ENCODE peak calls at places on chromosomes 16 and 17, in seven cellular contexts. N, I, M, R, B, L and F are unnamed samples.
A peak's percentile ranks its signal among the peaks of the same experiment; 100 is the strongest.

GRCh38 chr16:72468582-72468981 is 296.6 kb upstream of the PMFBP1 start:
- DNase-seq in N (no peak), I (no peak), M (no peak), R (no peak), B (no peak), L (no peak), F (no peak)

GRCh38 chr17:27571563-27572129 is 59.3 kb upstream of the LGALS9 start:
- DNase-seq in N (no peak), I (no peak), M (no peak), R (no peak), B (no peak), L (no peak), F (no peak)

GRCh38 chr16:58649707-58650106 is 20.1 kb upstream of the CNOT1 start:
- DNase-seq in N (no peak), I (no peak), M (no peak), R (no peak), B (no peak), L (no peak), F (peak; percentile 22)

GRCh38 chr16:30658731-30659506 is 688 bp downstream of the FBRS start:
- DNase-seq in N (peak; percentile 97), I (peak; percentile 76), M (peak; percentile 85), R (peak; percentile 98), B (peak; percentile 86), L (peak; percentile 73), F (peak; percentile 79)

GRCh38 chr16:67988675-67989074 is 8.4 kb upstream of the DPEP3 start:
- DNase-seq in N (no peak), I (no peak), M (no peak), R (no peak), B (no peak), L (no peak), F (no peak)

GRCh38 chr17:6035801-6036394 is 34.3 kb upstream of the WSCD1 start:
- DNase-seq in N (no peak), I (no peak), M (no peak), R (no peak), B (no peak), L (peak; percentile 38), F (no peak)

GRCh38 chr17:2943971-2944370 is 119.4 kb downstream of the OR1D5 start:
- DNase-seq in N (no peak), I (no peak), M (no peak), R (no peak), B (no peak), L (peak; percentile 23), F (no peak)

GRCh38 chr17:68777856-68778694 is 176.9 kb upstream of the FAM20A start:
- DNase-seq in N (no peak), I (no peak), M (no peak), R (no peak), B (no peak), L (peak; percentile 64), F (no peak)

GRCh38 chr17:57880086-57880456 is 30.2 kb upstream of the MRPS23 start:
- DNase-seq in N (peak; percentile 64), I (no peak), M (no peak), R (no peak), B (no peak), L (no peak), F (no peak)

GRCh38 chr17:49216482-49216881 is 6.0 kb downstream of the ABI3 start:
- DNase-seq in N (no peak), I (no peak), M (no peak), R (no peak), B (no peak), L (no peak), F (no peak)

GRCh38 chr17:40319651-40320550 is 10.9 kb downstream of the RARA start:
- DNase-seq in N (no peak), I (peak; percentile 53), M (peak; percentile 54), R (no peak), B (peak; percentile 63), L (no peak), F (no peak)

GRCh38 chr17:50033316-50033715 is 22.6 kb upstream of the ITGA3 start:
- DNase-seq in N (no peak), I (no peak), M (no peak), R (peak; percentile 82), B (no peak), L (peak; percentile 18), F (peak; percentile 94)

GRCh38 chr17:45784583-45785372 is 658 bp downstream of the CRHR1 start:
- DNase-seq in N (no peak), I (peak; percentile 17), M (no peak), R (no peak), B (no peak), L (peak; percentile 86), F (peak; percentile 30)
- H3K27me3 ChIP-seq in N (peaks cover 94% of the 10 kb centered on the region), I (peaks cover 100% of the 10 kb centered on the region), M (peaks cover 13% of the 10 kb centered on the region), R (peaks cover 52% of the 10 kb centered on the region), B (peaks cover 40% of the 10 kb centered on the region), L (peaks cover 87% of the 10 kb centered on the region), F (peaks cover 73% of the 10 kb centered on the region)

DNA sequence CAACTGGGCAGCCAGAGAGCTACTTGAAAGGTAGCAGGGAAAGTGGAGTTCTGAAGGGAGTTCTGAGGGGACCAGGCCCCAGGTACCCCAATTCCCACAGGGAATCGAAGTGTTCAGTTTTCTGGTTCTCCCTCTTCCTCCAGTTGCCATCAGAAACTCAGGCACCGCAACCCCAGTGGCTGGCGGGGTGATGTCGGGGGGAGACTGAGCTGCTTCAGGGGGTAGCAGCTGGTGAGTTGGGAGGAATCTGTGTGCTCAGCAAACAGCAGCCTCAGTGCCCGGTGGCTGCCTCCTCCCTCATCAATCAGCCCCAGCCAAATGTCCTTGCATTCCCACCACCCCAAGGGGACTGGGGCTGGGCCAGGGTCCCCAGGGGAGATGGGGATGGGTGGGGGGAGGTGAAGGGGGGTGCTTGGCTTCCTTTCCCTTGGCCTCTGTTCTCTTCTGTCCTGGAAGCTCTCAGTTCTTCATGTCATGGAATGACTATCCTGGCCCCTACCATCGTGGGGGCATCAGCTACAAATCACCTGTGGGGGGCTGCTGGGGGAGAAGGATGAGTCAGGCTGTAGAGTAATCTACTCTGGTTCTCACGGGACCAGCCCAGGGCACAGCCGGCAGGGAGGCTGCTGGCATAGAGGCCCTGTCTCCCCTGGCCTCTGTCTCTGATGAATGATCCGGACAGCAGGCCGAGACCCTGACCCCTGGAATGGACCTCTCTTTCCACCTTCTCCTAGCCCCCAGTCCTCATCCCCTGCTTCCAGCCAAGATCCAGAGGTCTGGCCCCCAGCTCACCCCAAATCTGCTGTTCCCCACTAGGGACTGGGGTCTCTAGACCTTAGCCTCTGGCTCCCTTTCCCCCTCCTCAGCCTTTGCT is 2.6 kb upstream of the DNAH2 start:
- DNase-seq in N (no peak), I (no peak), M (no peak), R (no peak), B (no peak), L (no peak), F (no peak)
- H3K27me3 ChIP-seq in N (peaks cover 32% of the 10 kb centered on the region), I (peaks cover 74% of the 10 kb centered on the region), M (no peaks in the 10 kb centered on the region), R (peaks cover 43% of the 10 kb centered on the region), B (peaks cover 20% of the 10 kb centered on the region), L (peaks cover 25% of the 10 kb centered on the region), F (peaks cover 31% of the 10 kb centered on the region)

GRCh38 chr16:754208-755097 is 6.1 kb upstream of the MSLN start:
- DNase-seq in N (no peak), I (no peak), M (peak; percentile 4), R (no peak), B (no peak), L (no peak), F (no peak)

GRCh38 chr16:749010-749409 is 8.2 kb upstream of the CIAO3 start:
- DNase-seq in N (peak; percentile 50), I (no peak), M (no peak), R (peak; percentile 55), B (no peak), L (no peak), F (no peak)

GRCh38 chr16:752008-752315 is 8.6 kb upstream of the MSLN start:
- DNase-seq in N (no peak), I (no peak), M (no peak), R (no peak), B (no peak), L (peak; percentile 59), F (no peak)

GRCh38 chr16:750454-750853 is 9.7 kb upstream of the CIAO3 start:
- DNase-seq in N (no peak), I (no peak), M (no peak), R (no peak), B (no peak), L (no peak), F (no peak)

DNA sequence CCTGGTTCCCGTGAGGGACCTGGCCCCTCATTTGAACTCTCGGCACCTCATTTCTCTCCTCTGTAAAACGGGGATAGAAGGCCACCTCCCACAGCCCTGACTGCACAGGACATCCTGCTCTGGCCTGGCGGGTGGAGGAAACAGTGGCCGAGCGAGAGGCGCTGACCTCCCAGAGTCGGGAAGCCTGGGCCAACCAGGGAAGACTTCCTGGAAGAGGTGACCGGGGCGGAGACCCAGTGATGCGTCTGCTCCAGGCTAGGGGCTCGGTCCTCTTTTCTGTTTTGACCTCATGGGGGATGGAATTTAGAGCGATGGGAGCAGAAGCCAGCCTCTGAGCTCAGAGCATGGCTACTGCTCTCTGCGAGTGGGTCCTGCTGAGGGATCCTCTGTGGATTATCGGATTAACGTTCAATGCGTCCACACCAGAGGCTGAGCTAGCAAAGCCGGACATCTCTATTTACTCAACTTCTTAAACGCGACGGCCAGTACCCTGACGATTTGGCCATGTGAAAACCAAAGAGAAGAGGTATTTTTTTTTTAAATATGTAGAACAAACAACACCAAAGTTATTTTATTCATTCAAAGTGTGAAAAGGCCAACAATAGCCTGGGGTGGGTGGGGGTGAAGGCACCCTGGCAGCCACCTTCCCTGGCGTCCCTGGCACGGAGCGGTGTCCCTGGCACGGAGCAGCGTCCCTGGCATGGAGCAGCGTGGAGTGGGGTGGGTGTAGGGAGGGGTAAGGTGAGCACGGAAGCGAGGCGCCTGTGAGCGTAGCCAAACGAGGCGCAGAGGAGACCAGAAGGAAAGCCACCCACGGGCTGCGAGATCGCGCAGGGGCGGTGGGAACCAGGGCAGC is 9.2 kb upstream of the MSLN start:
- DNase-seq in N (no peak), I (no peak), M (peak; percentile 5), R (no peak), B (no peak), L (no peak), F (no peak)
- H3K27me3 ChIP-seq in N (peaks cover 4% of the 10 kb centered on the region), I (peaks cover 34% of the 10 kb centered on the region), M (no peaks in the 10 kb centered on the region), R (peaks cover 9% of the 10 kb centered on the region), B (no peaks in the 10 kb centered on the region), L (no peaks in the 10 kb centered on the region), F (no peaks in the 10 kb centered on the region)

GRCh38 chr17:81173761-81174160 is 7.7 kb upstream of the AATK start:
- DNase-seq in N (no peak), I (no peak), M (no peak), R (no peak), B (no peak), L (no peak), F (no peak)

GRCh38 chr17:81170727-81171494 is 4.9 kb upstream of the AATK start:
- DNase-seq in N (no peak), I (no peak), M (no peak), R (no peak), B (no peak), L (no peak), F (no peak)

GRCh38 chr17:81173354-81173753 is 7.3 kb upstream of the AATK start:
- DNase-seq in N (no peak), I (no peak), M (no peak), R (no peak), B (no peak), L (no peak), F (no peak)

GRCh38 chr17:81169870-81170309 is 3.9 kb upstream of the AATK start:
- DNase-seq in N (no peak), I (no peak), M (no peak), R (no peak), B (no peak), L (no peak), F (no peak)

DNA sequence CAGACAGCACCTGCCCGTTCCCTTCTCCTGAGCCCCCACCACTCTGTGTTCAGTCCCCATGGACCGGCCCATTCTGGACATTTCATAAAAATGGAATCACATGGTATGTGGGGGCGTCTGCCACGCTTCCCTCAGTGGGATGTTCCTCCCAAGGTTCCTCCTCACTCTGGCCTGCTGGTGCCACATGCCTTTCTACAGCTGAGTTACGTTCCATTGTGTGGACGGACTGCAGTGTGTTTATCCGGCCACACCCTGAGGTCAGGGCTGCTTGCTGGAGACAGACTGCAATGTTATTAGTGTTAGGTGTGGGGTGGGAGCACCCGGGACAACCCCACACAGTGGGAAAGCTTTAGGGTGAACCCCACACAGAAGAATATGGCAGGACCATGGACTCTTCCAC is 5.9 kb upstream of the AATK start:
- DNase-seq in N (no peak), I (no peak), M (no peak), R (peak; percentile 25), B (no peak), L (no peak), F (no peak)
- H3K27me3 ChIP-seq in N (peaks cover 32% of the 10 kb centered on the region), I (peaks cover 7% of the 10 kb centered on the region), M (no peaks in the 10 kb centered on the region), R (peaks cover 4% of the 10 kb centered on the region), B (no peaks in the 10 kb centered on the region), L (peaks cover under 1% of the 10 kb centered on the region), F (no peaks in the 10 kb centered on the region)